ENCODE peak calls at places on chromosomes 11 and 22, in six cellular contexts. B is Ammon's horn; Z is left ventricle myocardium superior; N is stimulated activated naive B cell treated with anti-CD40 and anti-IgM and Interleukin-4, amounts not matched to agents 10 μg/mL and 1 μg/mL and 100 μg/mL, for 72 hours; M is activated T-cell treated with anti-CD3 and anti-CD28 coated beads, Interleukin-2, amount 50 U/mL, for 4 hours; G is hypothalamus. J is an unnamed sample.

GRCh38 chr11:84655729-84656128 is 971.4 kb downstream of the DLG2 start:
- DNase-seq in B (no peak), G (no peak), M (no peak), Z (no peak), N (no peak), J (no peak)

GRCh38 chr11:118295199-118295598 is 9.3 kb upstream of the CD3E start:
- DNase-seq in N (no peak), G (no peak), Z (no peak), B (no peak), M (no peak), J (no peak)

GRCh38 chr22:42317691-42318547 is 47.5 kb upstream of the TCF20 start:
- DNase-seq in M (no peak), Z (peak; percentile 44), G (no peak), N (no peak), B (peak; percentile 36), J (peak; percentile 44)

GRCh38 chr11:1205987-1206331 is 16.9 kb upstream of the MUC5B start:
- DNase-seq in Z (no peak), N (no peak), B (no peak), M (no peak), G (no peak), J (no peak)

GRCh38 chr11:43580735-43581369 is 99.7 kb upstream of the HSD17B12 start:
- DNase-seq in B (peak; percentile 65), M (no peak), G (no peak), Z (no peak), N (no peak), J (peak; percentile 93)

GRCh38 chr22:23163665-23164064 is 16.6 kb upstream of the BCR start:
- DNase-seq in Z (peak; percentile 74), G (no peak), B (peak; percentile 89), N (no peak), M (no peak), J (peak; percentile 96)

GRCh38 chr22:32325811-32326237 is 31.8 kb upstream of the RFPL3 start:
- DNase-seq in M (no peak), Z (no peak), N (no peak), B (no peak), G (no peak), J (no peak)

GRCh38 chr11:36041988-36042606 is 98.2 kb downstream of the LDLRAD3 start:
- DNase-seq in N (no peak), M (no peak), B (peak; percentile 35), Z (no peak), G (no peak), J (no peak)

GRCh38 chr11:1017269-1018005 is 19.1 kb downstream of the MUC6 start:
- DNase-seq in B (peak; percentile 27), G (no peak), Z (no peak), M (no peak), N (no peak), J (no peak)

GRCh38 chr22:35894464-35894878 is 134.2 kb downstream of the RBFOX2 start:
- DNase-seq in N (no peak), B (peak; percentile 31), Z (peak; percentile 53), M (no peak), G (no peak), J (peak; percentile 54)

GRCh38 chr11:1302461-1303073 is 6.9 kb downstream of the TOLLIP start:
- DNase-seq in G (no peak), B (no peak), M (no peak), N (no peak), Z (no peak), J (no peak)

GRCh38 chr11:77267910-77268309 is 33.6 kb downstream of the GDPD4 start:
- DNase-seq in G (no peak), N (no peak), B (no peak), Z (no peak), M (no peak), J (no peak)

GRCh38 chr11:30133308-30133707 is 97.5 kb upstream of the FSHB start:
- DNase-seq in M (no peak), Z (no peak), B (no peak), N (no peak), G (no peak), J (no peak)

GRCh38 chr11:131763193-131763890 is 392.9 kb downstream of the NTM start:
- DNase-seq in M (no peak), N (no peak), B (no peak), G (no peak), Z (no peak), J (peak; percentile 77)

GRCh38 chr22:23763579-23764331 is 965 bp downstream of the C22orf15 start:
- DNase-seq in G (no peak), N (no peak), Z (peak; percentile 62), B (no peak), M (peak; percentile 45), J (no peak)

GRCh38 chr11:120184946-120185677 is 25.7 kb upstream of the OAF start:
- DNase-seq in N (no peak), G (no peak), Z (peak; percentile 80), M (no peak), B (no peak), J (no peak)

GRCh38 chr22:49861642-49862407 is 8.2 kb downstream of the ZBED4 start:
- DNase-seq in N (no peak), G (no peak), M (no peak), B (no peak), Z (no peak), J (no peak)

GRCh38 chr11:119757378-119757777 is 28.4 kb upstream of the NECTIN1 start:
- DNase-seq in B (no peak), G (no peak), M (no peak), Z (no peak), N (no peak), J (no peak)